ENCODE peak calls at places on chromosomes 5 and 9, in nine cellular contexts. Y is CD8-positive, alpha-beta T cell; S is astrocyte of the spinal cord; M is glutamatergic neuron; E is WTC11; T is mesothelial cell of epicardium; G is GM12865; C is BJ; O is colonic mucosa. J is an unnamed sample.

GRCh38 chr5:4700082-4700481 is 440.0 kb upstream of the ADAMTS16 start:
- DNase-seq in C (no peak), S (peak; percentile 42), M (peak; percentile 91), T (peak; percentile 57), Y (no peak), E (peak; percentile 85), G (peak; percentile 1), O (no peak), J (no peak)

GRCh38 chr9:32882616-32883015 is 99.3 kb downstream of the TMEM215 start:
- DNase-seq in M (no peak), Y (no peak), G (no peak), S (no peak), T (no peak), C (no peak), E (no peak), O (no peak), J (no peak)

GRCh38 chr9:76987594-76988200 is 31.8 kb upstream of the FOXB2 start:
- DNase-seq in M (peak; percentile 33), C (no peak), T (no peak), O (peak; percentile 52), G (peak; percentile 49), E (peak; percentile 47), S (peak; percentile 43), Y (no peak), J (peak; percentile 12)

GRCh38 chr9:134778841-134779411 is 101.7 kb upstream of the FCN2 start:
- DNase-seq in Y (no peak), M (peak; percentile 72), G (peak; percentile 46), C (no peak), O (peak; percentile 37), T (no peak), E (peak; percentile 86), S (peak; percentile 58), J (no peak)

GRCh38 chr5:83513491-83513890 is 41.9 kb downstream of the VCAN start:
- DNase-seq in G (no peak), S (no peak), M (no peak), O (no peak), T (no peak), C (no peak), Y (no peak), E (no peak), J (no peak)

GRCh38 chr9:134434896-134435506 is 108.7 kb downstream of the RXRA start:
- DNase-seq in T (peak; percentile 74), Y (no peak), M (peak; percentile 73), E (no peak), C (peak; percentile 74), G (no peak), O (peak; percentile 93), S (peak; percentile 98), J (peak; percentile 91)

GRCh38 chr9:99387416-99387815 is 165.3 kb downstream of the SEC61B start:
- DNase-seq in C (no peak), M (no peak), S (no peak), O (no peak), Y (no peak), E (no peak), G (no peak), T (no peak), J (no peak)

GRCh38 chr5:177116631-177117373 is 16.8 kb upstream of the NSD1 start:
- DNase-seq in E (peak; percentile 92), S (peak; percentile 67), G (peak; percentile 83), T (no peak), O (peak; percentile 85), M (peak; percentile 73), C (no peak), Y (peak; percentile 59), J (no peak)

GRCh38 chr5:149820536-149821503 is 90.7 kb downstream of the PPARGC1B start:
- DNase-seq in Y (no peak), C (no peak), S (no peak), O (no peak), E (no peak), M (no peak), T (no peak), G (no peak), J (no peak)

GRCh38 chr5:53469946-53470687 is 10.3 kb upstream of the FST start:
- DNase-seq in Y (no peak), S (peak; percentile 53), M (no peak), G (no peak), C (no peak), T (no peak), E (no peak), O (no peak), J (peak; percentile 81)

GRCh38 chr5:10839118-10839517 is 78.1 kb upstream of the DAP start:
- DNase-seq in S (no peak), M (no peak), Y (no peak), O (no peak), G (no peak), C (no peak), T (no peak), E (no peak), J (no peak)

GRCh38 chr9:78620764-78621163 is 323.8 kb downstream of the PSAT1 start:
- DNase-seq in S (peak; percentile 84), Y (no peak), G (no peak), T (no peak), C (peak; percentile 49), M (no peak), O (no peak), E (no peak), J (no peak)

GRCh38 chr5:98796197-98796972 is 22.9 kb downstream of the RGMB start:
- DNase-seq in O (peak; percentile 83), T (no peak), C (no peak), G (peak; percentile 60), Y (no peak), M (peak; percentile 25), S (peak; percentile 81), E (peak; percentile 56), J (no peak)

GRCh38 chr5:38483788-38484398 is 72.6 kb downstream of the LIFR start:
- DNase-seq in S (no peak), T (no peak), Y (no peak), C (no peak), G (no peak), M (no peak), E (no peak), O (no peak), J (no peak)
- TF ChIP-seq CTCF in S (no peak), T (no peak), Y (no peak), C (no peak), G (no peak), M (no peak), E (no peak), O (no peak), J (peak; percentile 21)

DNA sequence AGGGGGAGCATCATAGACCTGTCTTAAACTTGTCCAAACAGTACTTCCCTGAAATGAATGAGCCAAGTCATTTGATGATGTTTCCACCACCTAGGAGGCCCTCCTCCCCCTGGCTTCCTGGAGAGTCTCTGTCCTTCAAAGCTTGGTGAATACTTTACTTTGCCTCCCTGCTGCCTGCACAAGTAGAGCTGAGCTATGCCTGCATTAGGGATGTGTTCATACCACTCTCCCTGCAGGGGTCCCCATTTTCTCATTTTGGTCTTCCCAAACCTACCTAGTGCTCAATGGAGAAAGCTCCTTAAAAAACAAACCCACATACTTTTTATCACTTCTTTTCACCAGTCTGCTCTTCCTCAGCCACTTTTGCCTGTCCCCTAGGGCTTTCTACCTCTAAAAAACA is 7.7 kb downstream of the CCNI2 start:
- DNase-seq in M (no peak), O (no peak), E (no peak), G (no peak), S (peak; percentile 43), T (no peak), C (no peak), Y (no peak), J (no peak)
- TF ChIP-seq CTCF in M (no peak), O (no peak), E (no peak), G (no peak), S (peak; percentile 36), T (no peak), C (peak; percentile 38), Y (no peak), J (peak; percentile 14)

GRCh38 chr9:127698985-127699670 is 7.7 kb upstream of the CFAP157 start:
- DNase-seq in S (peak; percentile 97), G (peak; percentile 93), M (peak; percentile 91), Y (peak; percentile 63), O (peak; percentile 97), E (peak; percentile 95), T (peak; percentile 88), C (peak; percentile 91), J (peak; percentile 94)
- TF ChIP-seq CTCF in S (peak; percentile 4), G (no peak), M (peak; percentile 25), Y (no peak), O (no peak), E (no peak), T (no peak), C (peak; percentile 9), J (no peak)

GRCh38 chr5:34685485-34686197 is 29.5 kb downstream of the RAI14 start:
- DNase-seq in C (no peak), T (no peak), M (no peak), G (no peak), E (no peak), S (peak; percentile 76), Y (no peak), O (no peak), J (no peak)

GRCh38 chr5:34684980-34685352 is 28.8 kb downstream of the RAI14 start:
- DNase-seq in O (no peak), T (no peak), Y (no peak), E (no peak), M (no peak), S (no peak), C (no peak), G (no peak), J (no peak)

GRCh38 chr5:34682926-34683623 is 26.9 kb downstream of the RAI14 start:
- DNase-seq in Y (no peak), O (no peak), C (no peak), S (peak; percentile 73), G (no peak), M (no peak), T (no peak), E (no peak), J (no peak)

GRCh38 chr5:34686762-34687268 is 30.7 kb downstream of the RAI14 start:
- DNase-seq in M (no peak), C (no peak), Y (no peak), T (peak; percentile 24), O (peak; percentile 86), S (peak; percentile 99), G (no peak), E (no peak), J (peak; percentile 80)

GRCh38 chr5:34684281-34684979 is 28.3 kb downstream of the RAI14 start:
- DNase-seq in M (no peak), T (no peak), G (no peak), C (no peak), S (peak; percentile 83), O (no peak), Y (no peak), E (no peak), J (no peak)
- TF ChIP-seq CTCF in M (no peak), T (no peak), G (no peak), C (no peak), S (no peak), O (no peak), Y (no peak), E (no peak), J (no peak)

DNA sequence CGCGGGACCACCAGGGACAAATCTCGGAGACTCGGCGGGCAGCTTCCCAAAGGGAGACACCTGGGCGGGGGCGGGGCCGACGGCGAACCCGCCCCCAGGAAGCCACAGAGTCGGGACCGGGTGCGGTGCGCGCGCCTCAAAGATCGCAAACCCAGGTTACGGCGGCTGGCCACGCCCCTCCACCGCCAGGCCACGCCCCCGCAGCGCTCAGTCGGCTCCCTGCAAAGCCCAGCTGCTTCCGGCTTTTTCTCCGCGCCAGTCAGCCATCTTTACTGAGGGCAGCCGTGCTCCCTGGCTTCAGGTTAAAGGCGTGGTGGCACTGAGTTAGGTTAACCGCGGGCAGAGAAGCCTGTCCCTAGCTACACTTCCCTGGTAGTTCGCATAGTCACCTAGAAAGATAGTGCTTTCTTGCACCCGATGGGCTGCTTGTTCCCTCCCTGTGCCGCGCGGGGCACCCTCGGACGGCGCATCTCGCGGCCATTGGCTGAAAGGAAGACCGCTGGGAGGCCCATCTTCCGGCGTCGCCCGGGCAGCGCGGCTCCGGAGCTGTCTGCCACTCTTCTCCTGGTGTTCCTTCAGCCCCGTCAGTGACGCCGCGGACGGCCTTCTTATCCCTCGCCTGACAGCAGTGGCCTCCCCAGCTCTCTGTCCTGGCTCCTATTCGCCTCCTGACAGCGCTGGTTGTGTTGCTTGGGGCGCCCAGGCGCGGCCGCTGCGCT is at the start of gene TBC1D2:
- DNase-seq in C (peak; percentile 70), M (peak; percentile 98), G (peak; percentile 97), E (peak; percentile 98), S (peak; percentile 96), Y (peak; percentile 96), O (peak; percentile 98), T (peak; percentile 91), J (peak; percentile 85)
- TF ChIP-seq CTCF in C (peak; percentile 40), M (no peak), G (no peak), E (no peak), S (peak; percentile 28), Y (peak; percentile 13), O (no peak), T (no peak), J (no peak)